ENCODE peak calls at places on chromosome 11, in six cellular contexts. K is fibroblast of lung; A is lower lobe of right lung; E is CD8-positive, alpha-beta T cell; H is spleen; P is SK-N-SH. G is an unnamed sample.
A peak's percentile ranks its signal among the peaks of the same experiment; 100 is the strongest.

GRCh38 chr11:88196393-88196792 is 21.1 kb upstream of the RAB38 start:
- DNase-seq in H (no peak), E (no peak), K (no peak), A (no peak), P (no peak), G (no peak)

GRCh38 chr11:93570759-93571413 is 27.7 kb upstream of the SMCO4 start:
- DNase-seq in H (no peak), P (no peak), E (no peak), A (no peak), K (peak; percentile 75), G (no peak)

GRCh38 chr11:85318573-85318972 is 308.6 kb downstream of the DLG2 start:
- DNase-seq in E (no peak), H (no peak), K (no peak), P (no peak), A (no peak), G (no peak)

GRCh38 chr11:42410251-42410956 is 901.4 kb upstream of the API5 start:
- DNase-seq in E (no peak), H (no peak), P (no peak), A (no peak), K (peak; percentile 64), G (no peak)

GRCh38 chr11:43736502-43737193 is 56.1 kb downstream of the HSD17B12 start:
- DNase-seq in H (no peak), E (no peak), A (no peak), K (peak; percentile 87), P (no peak), G (no peak)

GRCh38 chr11:76626921-76627391 is 43.6 kb downstream of the LRRC32 start:
- DNase-seq in A (no peak), K (peak; percentile 89), H (no peak), P (no peak), E (peak; percentile 50), G (no peak)

GRCh38 chr11:7969756-7970646 is 4.8 kb upstream of the NLRP10 start:
- DNase-seq in K (peak; percentile 67), E (no peak), H (no peak), A (no peak), P (no peak), G (no peak)

GRCh38 chr11:6594142-6594768 is 9.2 kb downstream of the RRP8 start:
- DNase-seq in P (no peak), A (no peak), H (no peak), E (no peak), K (no peak), G (no peak)

GRCh38 chr11:64164392-64165312 is 1.3 kb downstream of the MACROD1 start:
- DNase-seq in A (no peak), E (no peak), H (no peak), K (no peak), P (no peak), G (peak; percentile 64)

GRCh38 chr11:111878385-111878765 is 590 bp downstream of the FDXACB1 start:
- DNase-seq in E (no peak), A (no peak), K (no peak), P (no peak), H (no peak), G (no peak)

GRCh38 chr11:118046051-118046963 is 30.6 kb upstream of the TMPRSS4 start:
- DNase-seq in E (peak; percentile 62), K (no peak), P (no peak), A (no peak), H (no peak), G (no peak)

GRCh38 chr11:93330446-93330984 is at the start of gene DEUP1:
- DNase-seq in P (peak; percentile 80), E (no peak), H (peak; percentile 72), A (peak; percentile 66), K (peak; percentile 17), G (peak; percentile 93)

GRCh38 chr11:83438438-83438837 is 152.3 kb upstream of the CCDC90B start:
- DNase-seq in A (no peak), P (no peak), E (no peak), K (no peak), H (no peak), G (peak; percentile 30)

GRCh38 chr11:8786933-8787332 is 104.3 kb downstream of the RPL27A start:
- DNase-seq in P (no peak), K (peak; percentile 28), A (no peak), H (no peak), E (no peak), G (no peak)

GRCh38 chr11:67287355-67288197 is 1.5 kb upstream of the ANKRD13D start:
- DNase-seq in E (peak; percentile 72), P (no peak), H (peak; percentile 86), A (peak; percentile 26), K (no peak), G (no peak)

GRCh38 chr11:58912124-58912523 is 27.2 kb upstream of the GLYATL1 start:
- DNase-seq in A (no peak), P (no peak), E (no peak), H (no peak), K (peak; percentile 35), G (no peak)

GRCh38 chr11:86876716-86877234 is 76.4 kb downstream of the PRSS23 start:
- DNase-seq in K (peak; percentile 9), P (no peak), H (no peak), A (no peak), E (no peak), G (no peak)

GRCh38 chr11:20156280-20156875 is 3.9 kb downstream of the DBX1 start:
- DNase-seq in P (peak; percentile 24), K (no peak), A (no peak), E (peak; percentile 72), H (peak; percentile 80), G (no peak)

GRCh38 chr11:3340025-3340424 is 38.9 kb downstream of the ZNF195 start:
- DNase-seq in H (no peak), A (no peak), K (peak; percentile 94), E (no peak), P (no peak), G (no peak)

GRCh38 chr11:59582006-59582405 is 33.6 kb downstream of the OSBP start:
- DNase-seq in A (no peak), K (no peak), E (no peak), H (no peak), P (no peak), G (no peak)

GRCh38 chr11:18705651-18706281 is 7.2 kb downstream of the TMEM86A start:
- DNase-seq in P (peak; percentile 72), E (peak; percentile 54), K (no peak), H (peak; percentile 86), A (peak; percentile 73), G (peak; percentile 34)

GRCh38 chr11:25065711-25066110 is 568.9 kb downstream of the LUZP2 start:
- DNase-seq in E (no peak), H (no peak), A (no peak), K (peak; percentile 94), P (no peak), G (no peak)

GRCh38 chr11:125329786-125330185 is 165.2 kb downstream of the PKNOX2 start:
- DNase-seq in H (no peak), P (no peak), A (no peak), K (no peak), E (no peak), G (no peak)

GRCh38 chr11:78417888-78418583 is 416 bp upstream of the GAB2 start:
- DNase-seq in E (peak; percentile 83), H (peak; percentile 96), A (peak; percentile 91), K (peak; percentile 73), P (peak; percentile 92), G (peak; percentile 98)

DNA sequence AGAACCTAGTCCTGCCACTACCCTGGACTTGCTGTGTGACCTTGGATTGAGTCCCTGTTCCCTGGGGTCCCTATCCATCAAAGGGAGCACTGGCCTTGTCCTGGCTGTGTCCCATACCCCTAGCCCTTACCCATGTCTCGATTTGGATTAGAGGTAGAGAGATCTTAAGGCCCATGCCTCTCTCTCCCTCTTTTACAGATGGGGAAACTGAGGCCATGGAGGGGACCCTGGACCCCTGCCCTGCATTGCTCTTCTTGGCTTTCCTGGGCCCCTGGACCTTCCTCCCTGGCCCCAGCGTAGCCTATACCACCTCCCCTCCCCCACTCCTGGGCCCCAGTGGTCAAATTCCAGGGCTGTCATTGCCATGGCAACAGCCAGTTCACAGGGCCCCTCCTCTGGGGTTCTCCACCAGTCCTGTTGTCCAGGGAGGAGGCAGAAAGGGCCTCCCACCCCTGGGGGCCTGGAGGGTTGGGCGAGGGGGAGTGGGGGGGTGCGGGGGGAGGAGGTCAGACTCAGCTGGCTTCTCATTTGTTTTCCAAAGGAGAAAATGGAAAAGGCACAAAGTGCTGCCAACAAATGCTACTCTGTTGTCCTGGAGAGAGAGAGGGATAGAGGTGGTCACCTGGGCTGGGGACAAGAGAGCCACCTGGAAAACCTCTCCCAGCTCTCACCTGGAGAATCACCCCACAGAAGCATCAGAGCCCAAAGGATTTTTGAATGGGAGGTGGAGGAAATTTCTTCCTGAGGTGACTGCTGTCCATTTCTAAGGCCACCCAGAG is 23.3 kb downstream of the ARHGEF17 start:
- DNase-seq in A (no peak), P (peak; percentile 67), K (peak; percentile 45), E (no peak), H (no peak), G (no peak)
- H3K4me1 ChIP-seq in A (peaks cover 66% of the 10 kb centered on the region), P (peaks cover 72% of the 10 kb centered on the region), K (peaks cover 76% of the 10 kb centered on the region), E (no peaks in the 10 kb centered on the region), H (peaks cover 74% of the 10 kb centered on the region), G (peaks cover 74% of the 10 kb centered on the region)

DNA sequence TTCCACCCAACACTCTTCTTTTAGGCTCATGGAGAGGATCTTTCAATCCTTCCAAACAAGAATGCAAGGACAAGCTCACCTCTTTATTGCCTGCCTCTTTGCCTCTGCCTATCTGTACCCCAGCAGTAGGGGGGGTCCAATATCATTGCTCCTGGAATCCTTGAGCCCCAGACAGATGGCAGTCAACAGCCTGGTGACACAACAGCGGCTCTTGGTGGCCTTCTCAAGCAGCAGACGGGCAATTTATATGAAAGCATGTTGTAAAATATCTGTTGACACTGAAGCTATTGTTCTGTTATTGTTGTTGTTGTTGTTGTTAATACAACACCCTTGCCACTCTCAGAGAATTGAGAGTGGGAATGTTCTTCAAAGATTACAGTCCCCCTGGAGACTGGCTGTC is 480.0 kb upstream of the CADM1 start:
- DNase-seq in E (no peak), H (no peak), K (no peak), A (no peak), P (no peak), G (no peak)
- TF ChIP-seq CTCF in E (no peak), H (no peak), K (no peak), A (no peak), P (no peak), G (no peak)

GRCh38 chr11:65492387-65492636 is 6.5 kb upstream of the MALAT1 start:
- DNase-seq in H (no peak), E (no peak), A (no peak), P (no peak), K (no peak), G (no peak)
- H3K4me3 ChIP-seq in H (peak overlapping the region; percentile 52), E (no peak overlapping the region), A (peak overlapping the region; percentile 25), P (peak overlapping the region; percentile 18), K (no peak overlapping the region), G (no peak overlapping the region)

DNA sequence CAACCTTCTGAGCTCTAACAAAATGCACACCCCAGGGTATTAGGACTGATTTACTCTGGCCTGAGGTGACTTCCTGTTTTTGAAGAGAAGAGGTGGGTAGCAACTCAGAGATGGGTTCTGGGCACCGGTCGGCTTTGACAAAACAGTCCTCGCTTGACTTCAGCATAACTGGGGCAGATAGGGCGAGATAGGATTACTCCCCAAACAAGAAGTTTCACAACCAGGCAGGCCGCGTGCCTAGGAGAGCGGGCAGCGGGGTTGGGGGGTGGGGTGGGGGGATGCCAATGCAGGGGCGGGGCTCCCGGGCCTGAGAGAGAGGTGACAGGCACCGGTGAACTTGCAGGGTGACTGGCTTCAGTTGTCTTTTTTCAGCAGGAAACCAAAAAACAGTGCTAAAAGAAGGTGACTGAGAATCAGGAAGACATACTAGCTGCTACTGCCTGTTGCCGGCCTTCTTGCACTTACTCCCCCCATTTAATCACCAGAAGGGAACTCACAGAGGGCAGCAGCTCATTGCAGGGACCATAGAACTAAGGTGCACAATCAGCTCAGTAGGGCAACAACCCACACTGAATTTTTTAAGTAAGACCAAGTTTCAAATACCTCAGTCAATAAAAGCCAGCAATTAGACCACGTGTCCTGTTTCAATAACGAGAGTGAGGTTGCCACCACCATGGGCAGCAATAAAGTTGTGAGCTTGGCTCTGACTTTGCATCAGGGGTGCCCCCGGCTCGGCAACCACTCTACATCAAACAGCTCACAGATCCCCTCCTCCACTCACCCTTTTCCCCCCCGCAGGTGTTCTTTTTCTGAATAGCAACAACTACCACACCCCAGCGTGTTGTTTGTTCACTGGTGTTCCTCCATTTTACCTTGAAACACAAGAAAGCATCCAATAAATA is 37.2 kb upstream of the ETS1 start:
- DNase-seq in K (no peak), E (peak; percentile 88), P (no peak), A (peak; percentile 61), H (peak; percentile 92), G (no peak)
- H3K4me1 ChIP-seq in K (peaks cover 8% of the 10 kb centered on the region), E (peaks cover 90% of the 10 kb centered on the region), P (peaks cover 22% of the 10 kb centered on the region), A (peaks cover 45% of the 10 kb centered on the region), H (peaks cover 88% of the 10 kb centered on the region), G (peaks cover 15% of the 10 kb centered on the region)